ENCODE peak calls at places on chromosomes 16 and 17, in nine cellular contexts. N is MCF 10A; E is activated T-helper 1 cell treated with anti-CD3 and anti-CD28 coated beads, Interleukin-12 subunit alpha, Interleukin-12 subunit beta, Interleukin-2, Interleukin-4 antibody, amounts not matched to agents 30 ng/mL and 10 ng/mL and 1 ng/mL, durations not matched to agents 14 hours and 24 hours and 36 hours; X is anterior cingulate cortex; S is CD4-positive, alpha-beta T cell; D is fibroblast of villous mesenchyme; W is iPS DF 19.7; U is ELF-1; P is NCI-H2029 treated with DMSO at 0.1 percent for 48 hours. A is an unnamed sample.

GRCh38 chr17:75454193-75454592 is 2.2 kb upstream of the TMEM94 start:
- DNase-seq in N (no peak), E (no peak), X (no peak), S (no peak), D (no peak), W (no peak), U (no peak), P (no peak), A (no peak)

GRCh38 chr17:43871947-43872690 is 25.1 kb downstream of the CD300LG start:
- DNase-seq in N (no peak), E (no peak), X (no peak), S (no peak), D (no peak), W (no peak), U (no peak), P (no peak), A (peak)

GRCh38 chr16:75494696-75495601 is at the start of gene CHST6:
- DNase-seq in N (no peak), E (no peak), X (peak), S (no peak), D (no peak), W (no peak), U (peak), P (no peak), A (no peak)

GRCh38 chr17:15414502-15415348 is 52.7 kb downstream of the CDRT4 start:
- DNase-seq in N (peak), E (no peak), X (peak), S (no peak), D (no peak), W (no peak), U (peak), P (peak), A (no peak)

GRCh38 chr17:66255112-66255511 is 25.9 kb upstream of the APOH start:
- DNase-seq in N (peak), E (peak), X (no peak), S (no peak), D (peak), W (peak), U (peak), P (peak), A (peak)

GRCh38 chr17:78532922-78533640 is 44.1 kb downstream of the DNAH17 start:
- DNase-seq in N (peak), E (no peak), X (no peak), S (no peak), D (peak), W (no peak), U (no peak), P (no peak), A (peak)

GRCh38 chr17:50687200-50688066 is 20.3 kb downstream of the ANKRD40 start:
- DNase-seq in N (peak), E (no peak), X (no peak), S (no peak), D (no peak), W (no peak), U (peak), P (no peak), A (no peak)

GRCh38 chr17:19470529-19471261 is 59.7 kb downstream of the RNF112 start:
- DNase-seq in N (no peak), E (no peak), X (no peak), S (no peak), D (peak), W (no peak), U (peak), P (peak), A (no peak)

GRCh38 chr17:61490540-61490975 is 38.3 kb downstream of the TBX4 start:
- DNase-seq in N (peak), E (no peak), X (no peak), S (no peak), D (peak), W (no peak), U (no peak), P (no peak), A (peak)

GRCh38 chr16:70349783-70350182 is 3.1 kb downstream of the DDX19A start:
- DNase-seq in N (no peak), E (no peak), X (no peak), S (no peak), D (no peak), W (no peak), U (no peak), P (no peak), A (no peak)

GRCh38 chr16:26599786-26600107 is 467.0 kb upstream of the C16orf82 start:
- DNase-seq in N (no peak), E (peak), X (no peak), S (no peak), D (no peak), W (peak), U (peak), P (no peak), A (no peak)

GRCh38 chr16:30722916-30723315 is 23.9 kb downstream of the SRCAP start:
- DNase-seq in N (no peak), E (no peak), X (no peak), S (no peak), D (no peak), W (no peak), U (no peak), P (no peak), A (no peak)

GRCh38 chr16:48383877-48384304 is 1.3 kb downstream of the SIAH1 start:
- DNase-seq in N (peak), E (no peak), X (no peak), S (no peak), D (no peak), W (no peak), U (no peak), P (no peak), A (peak)

GRCh38 chr17:6948562-6948961 is 47.3 kb upstream of the ALOX12 start:
- DNase-seq in N (no peak), E (no peak), X (no peak), S (no peak), D (no peak), W (no peak), U (no peak), P (no peak), A (no peak)

GRCh38 chr17:29149431-29150064 is 30.6 kb downstream of the MYO18A start:
- DNase-seq in N (peak), E (no peak), X (no peak), S (no peak), D (no peak), W (no peak), U (no peak), P (no peak), A (peak)

GRCh38 chr17:72771734-72772133 is 320.8 kb downstream of the SLC39A11 start:
- DNase-seq in N (no peak), E (no peak), X (no peak), S (no peak), D (no peak), W (no peak), U (peak), P (no peak), A (no peak)

GRCh38 chr16:66240088-66240487 is 126.4 kb upstream of the CDH5 start:
- DNase-seq in N (no peak), E (no peak), X (no peak), S (no peak), D (no peak), W (no peak), U (no peak), P (no peak), A (no peak)

GRCh38 chr17:68398731-68399637 is 58.3 kb downstream of the WIPI1 start:
- DNase-seq in N (peak), E (peak), X (no peak), S (no peak), D (peak), W (no peak), U (peak), P (no peak), A (peak)

GRCh38 chr17:416293-417206 is 63.9 kb upstream of the RPH3AL start:
- DNase-seq in N (no peak), E (peak), X (no peak), S (peak), D (no peak), W (no peak), U (no peak), P (no peak), A (no peak)

GRCh38 chr17:60600490-60601431 is 768 bp downstream of the PPM1D start:
- DNase-seq in N (peak), E (peak), X (peak), S (peak), D (peak), W (no peak), U (peak), P (peak), A (peak)

GRCh38 chr16:4290236-4290830 is 17.5 kb upstream of the TFAP4 start:
- DNase-seq in N (peak), E (no peak), X (no peak), S (no peak), D (peak), W (no peak), U (peak), P (no peak), A (peak)